ENCODE peak calls at places on chromosomes 5 and 9, in eight cellular contexts. One of them, this sample, is unnamed.

GRCh38 chr9:3181049-3181953 is 337.4 kb upstream of the PUM3 start:
- DNase-seq in anterior cingulate cortex: peak
- DNase-seq in neural progenitor cell: peak
- DNase-seq in activated T-cell treated with anti-CD3 and anti-CD28 coated beads, Interleukin-2, amount 50 U/mL, for 72 hours: peak
- DNase-seq in DMS153: peak
- DNase-seq in A549: peak
- DNase-seq in GDM1: no peak
- DNase-seq in iris pigment epithelial cell: peak
- DNase-seq in this sample: peak

GRCh38 chr5:136655429-136655828 is 290.1 kb upstream of the TRPC7 start:
- DNase-seq in anterior cingulate cortex: no peak
- DNase-seq in neural progenitor cell: no peak
- DNase-seq in activated T-cell treated with anti-CD3 and anti-CD28 coated beads, Interleukin-2, amount 50 U/mL, for 72 hours: no peak
- DNase-seq in DMS153: no peak
- DNase-seq in A549: peak
- DNase-seq in GDM1: no peak
- DNase-seq in iris pigment epithelial cell: peak
- DNase-seq in this sample: no peak

GRCh38 chr9:136857606-136858412 is 5.7 kb downstream of the MAMDC4 start:
- DNase-seq in anterior cingulate cortex: no peak
- DNase-seq in neural progenitor cell: no peak
- DNase-seq in activated T-cell treated with anti-CD3 and anti-CD28 coated beads, Interleukin-2, amount 50 U/mL, for 72 hours: no peak
- DNase-seq in DMS153: no peak
- DNase-seq in A549: peak
- DNase-seq in GDM1: no peak
- DNase-seq in iris pigment epithelial cell: no peak
- DNase-seq in this sample: no peak

GRCh38 chr9:101587644-101588043 is 7.1 kb downstream of the PPP3R2 start:
- DNase-seq in anterior cingulate cortex: no peak
- DNase-seq in neural progenitor cell: no peak
- DNase-seq in activated T-cell treated with anti-CD3 and anti-CD28 coated beads, Interleukin-2, amount 50 U/mL, for 72 hours: no peak
- DNase-seq in DMS153: no peak
- DNase-seq in A549: no peak
- DNase-seq in GDM1: no peak
- DNase-seq in iris pigment epithelial cell: peak
- DNase-seq in this sample: no peak

GRCh38 chr9:5113523-5113922 is 71.9 kb downstream of the INSL6 start:
- DNase-seq in anterior cingulate cortex: no peak
- DNase-seq in neural progenitor cell: no peak
- DNase-seq in activated T-cell treated with anti-CD3 and anti-CD28 coated beads, Interleukin-2, amount 50 U/mL, for 72 hours: no peak
- DNase-seq in DMS153: no peak
- DNase-seq in A549: no peak
- DNase-seq in GDM1: no peak
- DNase-seq in iris pigment epithelial cell: no peak
- DNase-seq in this sample: no peak

GRCh38 chr5:68554566-68555279 is 339.2 kb downstream of the PIK3R1 start:
- DNase-seq in anterior cingulate cortex: no peak
- DNase-seq in neural progenitor cell: peak
- DNase-seq in activated T-cell treated with anti-CD3 and anti-CD28 coated beads, Interleukin-2, amount 50 U/mL, for 72 hours: no peak
- DNase-seq in DMS153: no peak
- DNase-seq in A549: peak
- DNase-seq in GDM1: no peak
- DNase-seq in iris pigment epithelial cell: peak
- DNase-seq in this sample: no peak

GRCh38 chr5:153749941-153750340 is 259.5 kb downstream of the GRIA1 start:
- DNase-seq in anterior cingulate cortex: no peak
- DNase-seq in neural progenitor cell: peak
- DNase-seq in activated T-cell treated with anti-CD3 and anti-CD28 coated beads, Interleukin-2, amount 50 U/mL, for 72 hours: no peak
- DNase-seq in DMS153: peak
- DNase-seq in A549: no peak
- DNase-seq in GDM1: no peak
- DNase-seq in iris pigment epithelial cell: no peak
- DNase-seq in this sample: no peak

GRCh38 chr5:148383564-148384388 is at the start of gene FBXO38:
- DNase-seq in anterior cingulate cortex: peak
- DNase-seq in neural progenitor cell: peak
- DNase-seq in activated T-cell treated with anti-CD3 and anti-CD28 coated beads, Interleukin-2, amount 50 U/mL, for 72 hours: peak
- DNase-seq in DMS153: peak
- DNase-seq in A549: peak
- DNase-seq in GDM1: peak
- DNase-seq in iris pigment epithelial cell: peak
- DNase-seq in this sample: peak

GRCh38 chr5:1946122-1946677 is 63.5 kb upstream of the IRX4 start:
- DNase-seq in anterior cingulate cortex: no peak
- DNase-seq in neural progenitor cell: no peak
- DNase-seq in activated T-cell treated with anti-CD3 and anti-CD28 coated beads, Interleukin-2, amount 50 U/mL, for 72 hours: no peak
- DNase-seq in DMS153: no peak
- DNase-seq in A549: no peak
- DNase-seq in GDM1: no peak
- DNase-seq in iris pigment epithelial cell: no peak
- DNase-seq in this sample: no peak

GRCh38 chr5:108625654-108626053 is 122.0 kb upstream of the FER start:
- DNase-seq in anterior cingulate cortex: no peak
- DNase-seq in neural progenitor cell: no peak
- DNase-seq in activated T-cell treated with anti-CD3 and anti-CD28 coated beads, Interleukin-2, amount 50 U/mL, for 72 hours: no peak
- DNase-seq in DMS153: no peak
- DNase-seq in A549: no peak
- DNase-seq in GDM1: no peak
- DNase-seq in iris pigment epithelial cell: no peak
- DNase-seq in this sample: no peak

GRCh38 chr5:124920909-124921666 is 174.6 kb upstream of the ZNF608 start:
- DNase-seq in anterior cingulate cortex: no peak
- DNase-seq in neural progenitor cell: peak
- DNase-seq in activated T-cell treated with anti-CD3 and anti-CD28 coated beads, Interleukin-2, amount 50 U/mL, for 72 hours: no peak
- DNase-seq in DMS153: no peak
- DNase-seq in A549: no peak
- DNase-seq in GDM1: no peak
- DNase-seq in iris pigment epithelial cell: no peak
- DNase-seq in this sample: no peak

GRCh38 chr5:52987711-52988329 is 1.3 kb upstream of the ITGA2 start:
- DNase-seq in anterior cingulate cortex: no peak
- DNase-seq in neural progenitor cell: no peak
- DNase-seq in activated T-cell treated with anti-CD3 and anti-CD28 coated beads, Interleukin-2, amount 50 U/mL, for 72 hours: no peak
- DNase-seq in DMS153: no peak
- DNase-seq in A549: peak
- DNase-seq in GDM1: no peak
- DNase-seq in iris pigment epithelial cell: peak
- DNase-seq in this sample: no peak

GRCh38 chr5:149046196-149046829 is 16.5 kb downstream of the SH3TC2 start:
- DNase-seq in anterior cingulate cortex: no peak
- DNase-seq in neural progenitor cell: no peak
- DNase-seq in activated T-cell treated with anti-CD3 and anti-CD28 coated beads, Interleukin-2, amount 50 U/mL, for 72 hours: no peak
- DNase-seq in DMS153: no peak
- DNase-seq in A549: no peak
- DNase-seq in GDM1: no peak
- DNase-seq in iris pigment epithelial cell: peak
- DNase-seq in this sample: no peak

GRCh38 chr5:116437922-116438578 is 136.6 kb downstream of the SEMA6A start:
- DNase-seq in anterior cingulate cortex: no peak
- DNase-seq in neural progenitor cell: peak
- DNase-seq in activated T-cell treated with anti-CD3 and anti-CD28 coated beads, Interleukin-2, amount 50 U/mL, for 72 hours: no peak
- DNase-seq in DMS153: no peak
- DNase-seq in A549: no peak
- DNase-seq in GDM1: no peak
- DNase-seq in iris pigment epithelial cell: no peak
- DNase-seq in this sample: no peak

GRCh38 chr9:129888085-129888808 is 53.0 kb downstream of the USP20 start:
- DNase-seq in anterior cingulate cortex: no peak
- DNase-seq in neural progenitor cell: no peak
- DNase-seq in activated T-cell treated with anti-CD3 and anti-CD28 coated beads, Interleukin-2, amount 50 U/mL, for 72 hours: peak
- DNase-seq in DMS153: peak
- DNase-seq in A549: no peak
- DNase-seq in GDM1: peak
- DNase-seq in iris pigment epithelial cell: no peak
- DNase-seq in this sample: peak

GRCh38 chr5:154476343-154477213 is 1.4 kb downstream of the HAND1 start:
- DNase-seq in anterior cingulate cortex: no peak
- DNase-seq in neural progenitor cell: peak
- DNase-seq in activated T-cell treated with anti-CD3 and anti-CD28 coated beads, Interleukin-2, amount 50 U/mL, for 72 hours: no peak
- DNase-seq in DMS153: no peak
- DNase-seq in A549: no peak
- DNase-seq in GDM1: no peak
- DNase-seq in iris pigment epithelial cell: no peak
- DNase-seq in this sample: no peak

GRCh38 chr9:113508111-113508749 is 44.7 kb downstream of the RGS3 start:
- DNase-seq in anterior cingulate cortex: no peak
- DNase-seq in neural progenitor cell: no peak
- DNase-seq in activated T-cell treated with anti-CD3 and anti-CD28 coated beads, Interleukin-2, amount 50 U/mL, for 72 hours: no peak
- DNase-seq in DMS153: no peak
- DNase-seq in A549: peak
- DNase-seq in GDM1: no peak
- DNase-seq in iris pigment epithelial cell: no peak
- DNase-seq in this sample: no peak

GRCh38 chr9:571066-571465 is 270.4 kb upstream of the DMRT1 start:
- DNase-seq in anterior cingulate cortex: no peak
- DNase-seq in neural progenitor cell: no peak
- DNase-seq in activated T-cell treated with anti-CD3 and anti-CD28 coated beads, Interleukin-2, amount 50 U/mL, for 72 hours: no peak
- DNase-seq in DMS153: peak
- DNase-seq in A549: peak
- DNase-seq in GDM1: no peak
- DNase-seq in iris pigment epithelial cell: no peak
- DNase-seq in this sample: no peak

This sample was measured in activated T-helper 1 cell treated with anti-CD3 and anti-CD28 coated beads, Interleukin-12 subunit alpha, Interleukin-12 subunit beta, Interleukin-2, Interleukin-4 antibody, amounts not matched to agents 30 ng/mL and 10 ng/mL and 1 ng/mL, durations not matched to agents 14 hours and 24 hours and 36 hours.